ENCODE peak calls at places on chromosomes 5 and 9, in eight cellular contexts. U, F, G, H, X, Q, V and R are unnamed samples.

GRCh38 chr9:137112564-137113384 is 1.8 kb downstream of the DPP7 start:
- DNase-seq in U (no peak), F (no peak), G (no peak), H (no peak), X (no peak), Q (no peak), V (no peak), R (no peak)

GRCh38 chr5:137410234-137411010 is 88.7 kb downstream of the SPOCK1 start:
- DNase-seq in U (no peak), F (no peak), G (no peak), H (no peak), X (no peak), Q (no peak), V (no peak), R (no peak)

GRCh38 chr5:27592231-27592630 is 553.8 kb upstream of the CDH9 start:
- DNase-seq in U (no peak), F (peak), G (no peak), H (no peak), X (no peak), Q (no peak), V (no peak), R (peak)

GRCh38 chr9:120569556-120569955 is 10.4 kb downstream of the CDK5RAP2 start:
- DNase-seq in U (no peak), F (no peak), G (no peak), H (no peak), X (no peak), Q (no peak), V (no peak), R (no peak)

GRCh38 chr5:88236866-88237642 is 31.6 kb downstream of the TMEM161B start:
- DNase-seq in U (no peak), F (no peak), G (no peak), H (no peak), X (no peak), Q (no peak), V (no peak), R (peak)

GRCh38 chr5:163024936-163025335 is 412.5 kb upstream of the CCNG1 start:
- DNase-seq in U (no peak), F (no peak), G (no peak), H (no peak), X (no peak), Q (no peak), V (no peak), R (no peak)

GRCh38 chr5:78984020-78984610 is 995 bp downstream of the ARSB start:
- DNase-seq in U (peak), F (peak), G (peak), H (no peak), X (peak), Q (no peak), V (peak), R (peak)

GRCh38 chr5:168291961-168292782 is 727 bp downstream of the WWC1 start:
- DNase-seq in U (no peak), F (peak), G (peak), H (no peak), X (peak), Q (peak), V (peak), R (no peak)

GRCh38 chr9:91898451-91899433 is 51.3 kb downstream of the ROR2 start:
- DNase-seq in U (no peak), F (peak), G (no peak), H (no peak), X (peak), Q (peak), V (peak), R (no peak)

GRCh38 chr5:110757118-110757729 is 18.4 kb downstream of the SLC25A46 start:
- DNase-seq in U (peak), F (peak), G (peak), H (peak), X (no peak), Q (peak), V (peak), R (peak)

GRCh38 chr5:56060276-56061110 is 65.7 kb upstream of the IL6ST start:
- DNase-seq in U (no peak), F (no peak), G (peak), H (no peak), X (no peak), Q (no peak), V (no peak), R (no peak)

GRCh38 chr9:124769451-124770358 is 1.4 kb downstream of the NR6A1 start:
- DNase-seq in U (peak), F (peak), G (peak), H (peak), X (peak), Q (peak), V (peak), R (peak)

GRCh38 chr5:26802944-26803343 is 235.4 kb downstream of the CDH9 start:
- DNase-seq in U (no peak), F (no peak), G (no peak), H (no peak), X (no peak), Q (no peak), V (no peak), R (no peak)

GRCh38 chr9:96048954-96049831 is 173.7 kb downstream of the ERCC6L2 start:
- DNase-seq in U (no peak), F (no peak), G (no peak), H (no peak), X (no peak), Q (no peak), V (no peak), R (no peak)

GRCh38 chr5:137036630-137037029 is 462.5 kb downstream of the SPOCK1 start:
- DNase-seq in U (no peak), F (peak), G (no peak), H (no peak), X (no peak), Q (no peak), V (peak), R (no peak)

GRCh38 chr5:134440185-134440755 is 28.6 kb upstream of the CDKN2AIPNL start:
- DNase-seq in U (no peak), F (no peak), G (no peak), H (no peak), X (no peak), Q (no peak), V (no peak), R (no peak)

GRCh38 chr9:136014147-136014927 is 53.2 kb upstream of the UBAC1 start:
- DNase-seq in U (no peak), F (no peak), G (no peak), H (no peak), X (peak), Q (no peak), V (no peak), R (no peak)

GRCh38 chr5:106637275-106637674 is 1033.5 kb downstream of the EFNA5 start:
- DNase-seq in U (no peak), F (no peak), G (no peak), H (no peak), X (no peak), Q (no peak), V (no peak), R (no peak)

DNA sequence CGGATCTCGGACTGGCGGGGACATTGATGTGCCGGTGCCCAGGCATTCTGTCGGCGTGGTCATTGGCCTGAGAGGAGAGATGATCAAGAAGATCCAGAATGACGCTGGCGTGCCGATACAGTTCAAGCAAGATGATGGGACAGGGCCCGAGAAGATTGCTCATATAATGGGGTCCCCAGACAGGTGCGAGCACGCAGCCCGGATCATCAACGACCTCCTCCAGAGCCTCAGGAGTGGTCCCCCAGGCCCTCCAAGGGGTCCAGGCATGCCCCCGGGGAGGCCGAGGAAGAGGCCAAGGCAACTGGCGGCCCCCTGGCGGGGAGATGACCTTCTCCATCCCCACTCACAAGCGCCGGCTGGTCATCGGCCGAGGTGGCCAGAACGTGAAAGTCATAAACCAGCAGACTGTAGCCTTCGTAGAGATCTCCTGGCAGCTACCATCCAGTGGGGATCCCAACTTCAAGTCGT is 106.5 kb upstream of the MTAP start:
- DNase-seq in U (no peak), F (no peak), G (no peak), H (no peak), X (no peak), Q (no peak), V (no peak), R (no peak)
- H3K4me2 ChIP-seq in U (no peak), F (no peak), G (no peak), H (no peak), X (no peak), Q (no peak), V (no peak), R (no peak)

DNA sequence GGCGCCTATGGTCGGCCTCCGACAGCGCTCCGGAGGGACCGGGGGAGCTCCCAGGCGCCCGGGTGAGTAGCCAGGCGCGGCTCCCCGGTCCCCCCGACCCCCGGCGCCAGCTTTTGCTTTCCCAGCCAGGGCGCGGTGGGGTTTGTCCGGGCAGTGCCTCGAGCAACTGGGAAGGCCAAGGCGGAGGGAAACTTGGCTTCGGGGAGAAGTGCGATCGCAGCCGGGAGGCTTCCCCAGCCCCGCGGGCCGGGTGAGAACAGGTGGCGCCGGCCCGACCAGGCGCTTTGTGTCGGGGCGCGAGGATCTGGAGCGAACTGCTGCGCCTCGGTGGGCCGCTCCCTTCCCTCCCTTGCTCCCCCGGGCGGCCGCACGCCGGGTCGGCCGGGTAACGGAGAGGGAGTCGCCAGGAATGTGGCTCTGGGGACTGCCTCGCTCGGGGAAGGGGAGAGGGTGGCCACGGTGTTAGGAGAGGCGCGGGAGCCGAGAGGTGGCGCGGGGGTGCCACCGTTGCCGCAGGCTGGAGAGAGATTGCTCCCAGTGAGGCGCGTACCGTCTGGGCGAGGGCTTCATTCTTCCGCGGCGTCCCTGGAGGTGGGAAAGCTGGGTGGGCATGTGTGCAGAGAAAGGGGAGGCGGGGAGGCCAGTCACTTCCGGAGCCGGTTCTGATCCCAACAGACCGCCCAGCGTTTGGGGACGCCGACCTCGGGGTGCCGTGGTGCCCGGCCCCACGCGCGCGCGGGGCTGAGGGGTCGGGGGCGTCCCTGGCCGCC is 564 bp downstream of the DAPK1 start:
- DNase-seq in U (no peak), F (peak), G (peak), H (no peak), X (peak), Q (peak), V (peak), R (no peak)
- TF ChIP-seq CTCF in U (no peak), F (peak), G (no peak), H (no peak), X (no peak), Q (peak), V (peak), R (no peak)

GRCh38 chr9:82790868-82791267 is 272.1 kb downstream of the RASEF start:
- DNase-seq in U (no peak), F (no peak), G (peak), H (no peak), X (no peak), Q (no peak), V (no peak), R (no peak)
- TF ChIP-seq EZH2phosphoT487 in U (no peak), F (no peak), G (no peak), H (no peak), X (no peak), Q (no peak), V (no peak), R (no peak)

GRCh38 chr5:157612581-157612980 is 37.0 kb upstream of the ADAM19 start:
- DNase-seq in U (no peak), F (no peak), G (no peak), H (no peak), X (no peak), Q (no peak), V (no peak), R (no peak)
- H3K4me2 ChIP-seq in U (no peak), F (no peak), G (no peak), H (no peak), X (no peak), Q (no peak), V (no peak), R (no peak)

GRCh38 chr5:173829826-173830225 is 58.3 kb upstream of the CPEB4 start:
- DNase-seq in U (peak), F (no peak), G (no peak), H (no peak), X (no peak), Q (peak), V (no peak), R (peak)

GRCh38 chr5:173833200-173833599 is 54.9 kb upstream of the CPEB4 start:
- DNase-seq in U (peak), F (no peak), G (no peak), H (no peak), X (no peak), Q (no peak), V (no peak), R (no peak)

GRCh38 chr5:173830421-173830820 is 57.7 kb upstream of the CPEB4 start:
- DNase-seq in U (peak), F (no peak), G (no peak), H (no peak), X (no peak), Q (no peak), V (no peak), R (no peak)

GRCh38 chr5:173832386-173832785 is 55.8 kb upstream of the CPEB4 start:
- DNase-seq in U (peak), F (no peak), G (no peak), H (no peak), X (no peak), Q (no peak), V (no peak), R (no peak)

GRCh38 chr5:173831196-173831914 is 56.8 kb upstream of the CPEB4 start:
- DNase-seq in U (peak), F (peak), G (no peak), H (no peak), X (no peak), Q (no peak), V (peak), R (no peak)
- TF ChIP-seq CTCF in U (peak), F (no peak), G (no peak), H (no peak), X (no peak), Q (no peak), V (no peak), R (no peak)